ENCODE peak calls at places on chromosomes 5 and 9, in ten cellular contexts. K, A, O, C, J, M, X, S, B and Q are unnamed samples.

GRCh38 chr5:108432024-108432423 is 50.1 kb upstream of the FBXL17 start:
- DNase-seq in K (no peak), A (no peak), O (no peak), C (no peak), J (no peak), M (no peak), X (no peak), S (no peak), B (no peak), Q (no peak)

GRCh38 chr9:97243606-97244005 is 63.9 kb upstream of the CCDC180 start:
- DNase-seq in K (no peak), A (no peak), O (no peak), C (no peak), J (no peak), M (no peak), X (no peak), S (no peak), B (no peak), Q (no peak)

GRCh38 chr5:81007637-81008027 is 47.5 kb downstream of the RASGRF2 start:
- DNase-seq in K (no peak), A (no peak), O (no peak), C (no peak), J (no peak), M (no peak), X (no peak), S (no peak), B (no peak), Q (no peak)

GRCh38 chr5:168114444-168115017 is 176.9 kb upstream of the WWC1 start:
- DNase-seq in K (peak; percentile 54), A (peak; percentile 21), O (no peak), C (peak; percentile 66), J (no peak), M (peak; percentile 23), X (peak; percentile 72), S (no peak), B (peak; percentile 86), Q (peak; percentile 68)

GRCh38 chr5:52007230-52007858 is 624.1 kb downstream of the ISL1 start:
- DNase-seq in K (no peak), A (no peak), O (no peak), C (peak; percentile 7), J (no peak), M (no peak), X (peak; percentile 49), S (no peak), B (no peak), Q (peak; percentile 11)

GRCh38 chr9:24051587-24051986 is 225.5 kb upstream of the ELAVL2 start:
- DNase-seq in K (no peak), A (no peak), O (no peak), C (no peak), J (no peak), M (no peak), X (no peak), S (no peak), B (no peak), Q (no peak)

GRCh38 chr5:1722877-1723276 is 76.8 kb downstream of the MRPL36 start:
- DNase-seq in K (no peak), A (no peak), O (peak; percentile 19), C (no peak), J (peak; percentile 37), M (no peak), X (no peak), S (no peak), B (no peak), Q (no peak)

GRCh38 chr5:124737651-124738050 is 8.8 kb downstream of the ZNF608 start:
- DNase-seq in K (no peak), A (no peak), O (no peak), C (no peak), J (no peak), M (no peak), X (no peak), S (no peak), B (no peak), Q (no peak)

GRCh38 chr9:114363424-114363823 is 24.4 kb downstream of the AKNA start:
- DNase-seq in K (no peak), A (no peak), O (no peak), C (no peak), J (peak; percentile 25), M (no peak), X (no peak), S (no peak), B (no peak), Q (no peak)

GRCh38 chr9:126609711-126610388 is 3.9 kb upstream of the LMX1B start:
- DNase-seq in K (no peak), A (no peak), O (no peak), C (peak; percentile 9), J (no peak), M (no peak), X (no peak), S (no peak), B (no peak), Q (no peak)

GRCh38 chr9:72721086-72721485 is 199.7 kb downstream of the TMC1 start:
- DNase-seq in K (no peak), A (no peak), O (no peak), C (no peak), J (no peak), M (no peak), X (no peak), S (no peak), B (no peak), Q (no peak)

GRCh38 chr9:72718503-72718902 is 197.1 kb downstream of the TMC1 start:
- DNase-seq in K (no peak), A (no peak), O (no peak), C (no peak), J (no peak), M (no peak), X (no peak), S (no peak), B (no peak), Q (no peak)
- TF ChIP-seq CTCF in K (no peak), A (no peak), O (no peak), C (peak; percentile 6), J (no peak), M (no peak), X (no peak), S (no peak), B (no peak), Q (peak; percentile 21)

DNA sequence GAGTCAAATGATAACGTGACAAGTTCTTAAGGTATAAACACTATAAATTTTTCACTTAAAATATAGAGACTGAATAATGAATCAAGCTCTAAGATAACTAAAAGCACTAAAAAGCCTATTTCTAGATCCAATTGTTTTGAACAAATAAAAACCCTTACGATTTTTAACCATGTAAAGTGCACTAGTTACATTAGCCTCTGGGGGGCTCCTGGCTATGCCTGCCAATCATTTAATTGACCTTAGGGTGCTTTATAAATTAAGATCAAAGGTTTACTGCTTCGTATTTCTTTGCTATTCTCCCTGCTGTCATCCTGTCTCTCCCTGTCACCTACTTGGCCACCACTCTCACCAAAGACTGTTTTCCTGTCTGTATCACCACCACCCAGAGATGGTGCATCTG is 133.4 kb downstream of the ESM1 start:
- DNase-seq in K (no peak), A (no peak), O (no peak), C (no peak), J (no peak), M (no peak), X (no peak), S (no peak), B (no peak), Q (no peak)
- TF ChIP-seq CTCF in K (no peak), A (no peak), O (no peak), C (no peak), J (no peak), M (peak; percentile 29), X (no peak), S (no peak), B (peak; percentile 17), Q (no peak)

GRCh38 chr9:123084256-123084655 is 50.8 kb downstream of the GPR21 start:
- DNase-seq in K (no peak), A (no peak), O (no peak), C (no peak), J (no peak), M (no peak), X (no peak), S (no peak), B (no peak), Q (no peak)

GRCh38 chr9:123080444-123080843 is 47.0 kb downstream of the GPR21 start:
- DNase-seq in K (no peak), A (no peak), O (no peak), C (no peak), J (no peak), M (no peak), X (no peak), S (no peak), B (no peak), Q (no peak)

GRCh38 chr9:123083680-123084079 is 50.2 kb downstream of the GPR21 start:
- DNase-seq in K (no peak), A (no peak), O (no peak), C (no peak), J (no peak), M (no peak), X (no peak), S (no peak), B (no peak), Q (no peak)

GRCh38 chr9:123085916-123086315 is 52.4 kb downstream of the GPR21 start:
- DNase-seq in K (no peak), A (no peak), O (no peak), C (no peak), J (no peak), M (no peak), X (no peak), S (no peak), B (no peak), Q (no peak)

DNA sequence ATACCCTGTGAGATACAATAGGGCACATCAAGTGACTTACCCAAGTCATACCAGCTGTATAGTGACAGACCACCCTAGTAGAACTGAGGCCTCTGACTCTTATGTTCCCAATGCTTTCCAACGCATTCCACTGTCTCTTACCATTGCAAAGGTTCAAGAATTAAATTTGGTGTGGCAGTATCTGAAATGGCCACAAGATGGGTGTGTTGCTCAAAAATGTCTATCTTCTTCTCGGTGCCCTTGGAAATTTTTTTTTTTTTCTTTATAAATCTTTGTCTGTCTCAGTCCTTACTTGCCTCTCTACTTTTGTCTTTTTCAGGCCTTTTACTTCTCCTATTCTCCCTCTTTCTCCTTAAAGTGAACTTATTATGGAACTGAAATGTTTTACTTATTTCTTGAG is 48.4 kb downstream of the GPR21 start:
- DNase-seq in K (no peak), A (no peak), O (no peak), C (peak; percentile 21), J (no peak), M (no peak), X (no peak), S (no peak), B (no peak), Q (no peak)
- TF ChIP-seq CTCF in K (peak; percentile 45), A (peak; percentile 51), O (peak; percentile 74), C (no peak), J (peak; percentile 64), M (peak; percentile 72), X (peak; percentile 69), S (peak; percentile 31), B (no peak), Q (peak; percentile 70)

GRCh38 chr9:21889673-21890072 is 87.2 kb downstream of the MTAP start:
- DNase-seq in K (no peak), A (no peak), O (no peak), C (no peak), J (no peak), M (no peak), X (no peak), S (no peak), B (no peak), Q (no peak)

DNA sequence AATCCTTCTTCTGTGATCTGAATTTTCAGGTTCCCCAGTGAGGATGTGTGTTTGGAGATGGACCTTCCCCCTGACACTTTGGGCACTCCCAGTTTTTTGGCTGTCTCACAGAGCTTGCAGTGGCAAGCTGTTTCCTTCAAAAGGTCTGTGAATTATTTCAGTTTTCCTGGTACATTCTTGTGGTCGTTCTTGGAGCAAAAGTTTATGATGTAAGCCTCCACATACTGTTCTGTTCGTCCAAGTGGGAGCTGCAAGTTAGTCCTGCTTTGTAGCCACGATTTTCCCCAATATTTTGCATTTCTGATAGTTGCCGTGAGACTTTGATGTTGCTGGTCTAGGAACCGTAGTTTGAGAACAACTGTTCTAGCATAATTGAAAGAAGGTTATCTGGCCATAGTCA is 88.3 kb downstream of the MTAP start:
- DNase-seq in K (no peak), A (no peak), O (no peak), C (no peak), J (no peak), M (no peak), X (no peak), S (no peak), B (no peak), Q (no peak)
- TF ChIP-seq CTCF in K (no peak), A (no peak), O (no peak), C (no peak), J (no peak), M (no peak), X (no peak), S (no peak), B (no peak), Q (no peak)